ENCODE peak calls at places on chromosomes 6 and 20, in five cellular contexts. N is IMR-90; W is CD8-positive, alpha-beta T cell; Q is coronary artery; G is WTC11. D is an unnamed sample.

GRCh38 chr20:7610681-7611080 is 329.6 kb downstream of the HAO1 start:
- DNase-seq in Q (no peak), N (no peak), G (no peak), W (no peak), D (no peak)

GRCh38 chr20:6397115-6397514 is 274.3 kb upstream of the FERMT1 start:
- DNase-seq in Q (no peak), N (no peak), G (no peak), W (no peak), D (no peak)

GRCh38 chr6:26003102-26003694 is 40.6 kb downstream of the TRIM38 start:
- DNase-seq in Q (no peak), W (no peak), G (peak), N (peak), D (peak)

GRCh38 chr20:60650087-60650486 is 602.0 kb upstream of the CDH4 start:
- DNase-seq in Q (no peak), N (no peak), G (no peak), W (no peak), D (no peak)

GRCh38 chr6:57173056-57173885 is 1.1 kb downstream of the BAG2 start:
- DNase-seq in N (peak), Q (no peak), G (no peak), W (no peak), D (peak)

GRCh38 chr6:33249732-33250625 is 21.7 kb downstream of the VPS52 start:
- DNase-seq in N (peak), Q (peak), G (no peak), W (no peak), D (peak)

GRCh38 chr6:140923048-140923447 is 1209.7 kb upstream of the GJE1 start:
- DNase-seq in Q (no peak), N (no peak), G (no peak), W (no peak), D (no peak)

GRCh38 chr20:12821249-12821648 is 187.5 kb upstream of the SPTLC3 start:
- DNase-seq in W (no peak), G (no peak), N (no peak), Q (no peak), D (no peak)

GRCh38 chr6:72941751-72942150 is 283.5 kb downstream of the KHDC1L start:
- DNase-seq in Q (no peak), G (no peak), W (no peak), N (no peak), D (no peak)

GRCh38 chr20:63497946-63498935 is 642 bp downstream of the EEF1A2 start:
- DNase-seq in W (no peak), N (peak), Q (no peak), G (peak), D (no peak)

GRCh38 chr6:145139895-145140294 is 595.4 kb downstream of the EPM2A start:
- DNase-seq in Q (no peak), W (no peak), G (no peak), N (no peak), D (no peak)

GRCh38 chr20:51931321-51931720 is 129.0 kb upstream of the SALL4 start:
- DNase-seq in N (no peak), G (no peak), W (no peak), Q (no peak), D (peak)

GRCh38 chr6:148175511-148176188 is 167.0 kb upstream of the SASH1 start:
- DNase-seq in Q (no peak), G (no peak), W (no peak), N (peak), D (no peak)

GRCh38 chr6:112149719-112150263 is 62.4 kb downstream of the FAM229B start:
- DNase-seq in W (no peak), G (no peak), Q (no peak), N (peak), D (no peak)

GRCh38 chr6:125099211-125100017 is 54.2 kb upstream of the TPD52L1 start:
- DNase-seq in G (peak), W (no peak), Q (peak), N (peak), D (peak)

GRCh38 chr6:132253211-132253610 is 148.1 kb downstream of the MOXD1 start:
- DNase-seq in W (no peak), N (no peak), G (no peak), Q (no peak), D (no peak)

GRCh38 chr6:75169689-75170088 is 36.2 kb downstream of the COL12A1 start:
- DNase-seq in W (no peak), Q (no peak), G (no peak), N (no peak), D (no peak)

GRCh38 chr6:132190097-132190814 is 211.0 kb downstream of the MOXD1 start:
- DNase-seq in G (no peak), W (no peak), N (peak), Q (no peak), D (no peak)

GRCh38 chr6:164749126-164749758 is 560.2 kb downstream of the C6orf118 start:
- DNase-seq in N (no peak), G (no peak), W (no peak), Q (no peak), D (peak)

GRCh38 chr6:73898599-73898998 is 202.6 kb downstream of the CD109 start:
- DNase-seq in Q (no peak), G (no peak), W (no peak), N (no peak), D (no peak)

GRCh38 chr6:156980948-156981347 is 203.8 kb downstream of the ARID1B start:
- DNase-seq in N (no peak), Q (no peak), W (no peak), G (no peak), D (no peak)

GRCh38 chr6:52507557-52508260 is 69.2 kb downstream of the TRAM2 start:
- DNase-seq in Q (no peak), G (no peak), W (no peak), N (peak), D (no peak)

GRCh38 chr20:22916121-22916842 is 118.8 kb upstream of the SSTR4 start:
- DNase-seq in N (no peak), G (no peak), Q (no peak), W (no peak), D (no peak)

GRCh38 chr6:36955671-36956070 is 1.1 kb downstream of the PI16 start:
- DNase-seq in W (no peak), G (no peak), Q (no peak), N (no peak), D (no peak)

GRCh38 chr6:159062564-159062945 is 17.8 kb upstream of the TAGAP start:
- DNase-seq in Q (no peak), W (no peak), G (no peak), N (no peak), D (no peak)

GRCh38 chr6:144844596-144844995 is 559.5 kb downstream of the UTRN start:
- DNase-seq in G (no peak), N (no peak), W (no peak), Q (no peak), D (no peak)

DNA sequence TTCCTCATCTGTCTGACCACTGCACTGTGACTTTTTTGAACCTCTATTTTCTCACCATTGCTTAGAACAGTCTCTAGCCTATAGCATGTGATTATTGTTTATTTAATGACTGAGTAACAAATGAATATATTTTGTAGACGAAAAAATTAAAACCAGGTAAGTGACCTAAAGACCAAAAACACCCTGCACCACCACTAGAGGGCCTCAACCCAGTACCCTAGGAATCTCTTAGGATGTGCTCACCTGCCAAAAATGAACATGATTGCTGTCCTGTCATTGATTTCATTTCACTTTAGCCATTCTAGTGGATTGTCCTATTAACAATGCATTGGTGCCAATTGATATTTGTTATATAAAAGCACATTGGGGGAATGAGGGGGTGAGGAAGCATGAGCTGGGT is 199.1 kb downstream of the COL9A1 start:
- DNase-seq in W (no peak), G (peak), Q (no peak), N (no peak), D (no peak)
- TF ChIP-seq CTCF in W (peak), G (peak), Q (no peak), N (peak), D (peak)

DNA sequence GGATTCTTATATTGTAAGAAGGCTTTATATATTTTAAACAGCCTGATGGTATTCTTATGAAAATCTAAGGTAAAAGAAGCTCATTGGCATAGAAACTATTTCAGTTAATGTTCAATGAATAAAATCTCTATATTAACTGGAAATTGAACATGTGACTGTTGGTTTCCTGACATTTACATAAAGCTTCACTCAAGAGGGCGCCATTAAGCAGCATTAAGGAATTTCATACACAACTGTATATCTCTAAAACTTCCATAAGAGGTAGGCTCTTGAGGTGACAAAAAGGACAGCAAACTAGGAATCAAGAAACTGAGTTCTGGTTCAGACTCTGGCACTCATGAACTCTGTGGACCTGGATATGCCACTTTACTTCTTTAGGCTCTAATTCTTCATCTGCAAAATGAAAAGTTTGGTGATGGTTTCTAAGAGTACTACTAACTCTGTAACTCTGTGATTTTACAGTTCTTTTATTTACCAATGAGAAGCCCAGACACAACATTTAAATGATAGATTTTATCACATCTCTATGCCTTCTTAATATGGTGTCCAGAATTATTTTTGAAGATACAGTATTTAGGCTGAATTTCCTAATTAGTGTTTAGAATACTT is 147.5 kb downstream of the FLRT3 start:
- DNase-seq in Q (no peak), N (peak), G (no peak), W (no peak), D (no peak)
- TF ChIP-seq CTCF in Q (no peak), N (peak), G (no peak), W (no peak), D (peak)

GRCh38 chr6:19852090-19852457 is 14.9 kb downstream of the ID4 start:
- DNase-seq in N (no peak), W (no peak), G (no peak), Q (no peak), D (no peak)
- TF ChIP-seq CTCF in N (no peak), W (no peak), G (no peak), Q (no peak), D (no peak)

GRCh38 chr6:109024784-109025183 is 69.9 kb downstream of the SESN1 start:
- DNase-seq in G (peak), Q (no peak), W (no peak), N (peak), D (peak)
- TF ChIP-seq CTCF in G (no peak), Q (no peak), W (no peak), N (no peak), D (peak)

GRCh38 chr20:49821850-49822249 is 9.2 kb downstream of the SLC9A8 start:
- DNase-seq in Q (no peak), N (peak), G (no peak), W (no peak), D (no peak)
- TF ChIP-seq CTCF in Q (no peak), N (peak), G (no peak), W (no peak), D (no peak)

DNA sequence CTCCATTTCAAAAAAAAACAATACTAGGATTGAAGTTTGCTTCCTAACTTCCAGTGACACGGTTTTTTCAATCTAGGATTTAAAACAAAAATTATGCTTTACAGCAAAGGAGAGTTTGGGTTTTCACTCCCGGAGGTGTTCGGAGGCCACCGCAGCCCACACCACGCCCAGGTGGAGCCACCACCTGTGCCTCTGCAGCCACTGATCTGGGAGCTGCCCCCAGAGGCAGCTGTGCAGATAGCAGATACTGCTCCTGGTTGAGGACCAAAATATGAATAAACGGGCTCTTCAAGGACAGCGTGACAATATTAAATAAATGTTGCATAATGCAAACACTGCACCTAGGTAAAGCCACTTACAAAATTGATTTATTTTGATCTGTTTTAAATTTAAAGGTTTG is 30.2 kb downstream of the DLL1 start:
- DNase-seq in Q (no peak), N (no peak), G (no peak), W (no peak), D (no peak)
- TF ChIP-seq CTCF in Q (no peak), N (no peak), G (no peak), W (no peak), D (no peak)

DNA sequence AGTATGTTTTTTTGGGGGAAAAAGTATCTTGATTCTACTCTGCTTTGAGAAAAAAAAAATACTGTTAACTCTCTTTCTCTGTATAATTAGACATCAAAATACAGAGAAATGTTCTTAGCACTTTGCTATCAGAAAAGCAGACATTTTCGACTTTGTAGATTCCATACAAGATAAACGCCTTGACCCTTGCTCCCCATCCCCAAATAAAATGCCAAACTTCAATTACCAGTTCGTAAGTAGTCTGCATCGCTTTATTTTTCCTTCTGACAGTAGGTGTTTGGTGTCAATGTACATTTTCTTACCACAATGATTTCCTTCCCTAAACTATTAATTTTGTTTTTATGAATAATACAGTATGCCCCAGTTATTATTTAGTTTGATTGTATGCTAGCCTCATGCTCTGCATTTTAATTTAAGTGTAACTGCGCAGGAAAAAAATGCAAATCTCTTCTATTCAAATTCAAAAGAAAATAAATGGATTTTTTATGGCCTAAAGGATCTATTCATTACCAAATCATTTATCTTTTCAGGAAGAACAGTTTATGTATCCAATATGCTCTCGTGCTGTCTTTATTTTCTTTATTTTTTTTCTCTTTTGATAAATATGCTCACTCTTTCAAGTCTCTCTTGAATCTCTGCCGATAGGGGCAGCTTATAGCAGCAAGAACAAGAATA is 84.8 kb upstream of the ZNF217 start:
- DNase-seq in N (peak), Q (no peak), G (no peak), W (no peak), D (no peak)
- TF ChIP-seq CTCF in N (peak), Q (no peak), G (no peak), W (no peak), D (no peak)

GRCh38 chr6:9252784-9253183 is 817.4 kb upstream of the SLC35B3 start:
- DNase-seq in W (no peak), N (no peak), Q (no peak), G (peak), D (peak)

GRCh38 chr6:9254251-9254650 is 818.9 kb upstream of the SLC35B3 start:
- DNase-seq in Q (no peak), N (no peak), G (no peak), W (no peak), D (no peak)

GRCh38 chr6:9248125-9248524 is 812.8 kb upstream of the SLC35B3 start:
- DNase-seq in Q (no peak), N (no peak), G (no peak), W (no peak), D (no peak)

GRCh38 chr6:9250852-9251251 is 815.5 kb upstream of the SLC35B3 start:
- DNase-seq in N (peak), G (peak), W (no peak), Q (no peak), D (peak)
- TF ChIP-seq CTCF in N (peak), G (peak), W (no peak), Q (no peak), D (peak)

GRCh38 chr20:47664068-47664437 is 121.2 kb downstream of the SULF2 start:
- DNase-seq in N (no peak), Q (no peak), W (no peak), G (no peak), D (no peak)

GRCh38 chr20:47666304-47666703 is 119.0 kb downstream of the SULF2 start:
- DNase-seq in G (no peak), Q (no peak), W (no peak), N (no peak), D (no peak)

GRCh38 chr20:47664744-47665143 is 120.5 kb downstream of the SULF2 start:
- DNase-seq in G (no peak), Q (no peak), W (no peak), N (no peak), D (no peak)

GRCh38 chr20:47667086-47667485 is 118.2 kb downstream of the SULF2 start:
- DNase-seq in N (no peak), Q (no peak), G (no peak), W (no peak), D (no peak)

GRCh38 chr20:47665221-47665991 is 119.9 kb downstream of the SULF2 start:
- DNase-seq in N (no peak), G (no peak), W (no peak), Q (no peak), D (no peak)
- TF ChIP-seq CTCF in N (no peak), G (no peak), W (no peak), Q (no peak), D (no peak)

GRCh38 chr6:149719531-149719930 is 1.6 kb upstream of the LATS1 start:
- DNase-seq in G (no peak), Q (no peak), N (no peak), W (no peak), D (no peak)

GRCh38 chr6:149717255-149717587 is 680 bp downstream of the LATS1 start:
- DNase-seq in G (no peak), Q (no peak), W (no peak), N (no peak), D (no peak)

GRCh38 chr6:149716584-149716983 is 1.3 kb downstream of the LATS1 start:
- DNase-seq in N (peak), W (no peak), Q (no peak), G (no peak), D (no peak)

GRCh38 chr6:149716181-149716580 is 1.7 kb downstream of the LATS1 start:
- DNase-seq in G (no peak), N (no peak), W (no peak), Q (no peak), D (no peak)

GRCh38 chr6:149717588-149718458 is at the start of gene LATS1:
- DNase-seq in Q (peak), W (peak), G (peak), N (peak), D (peak)
- TF ChIP-seq CTCF in Q (no peak), W (no peak), G (no peak), N (no peak), D (no peak)

D was measured in nephron progenitor cell.